ENCODE peak calls at places on chromosomes 6 and 20, in six cellular contexts. B, D, O, K, T and L are unnamed samples.

GRCh38 chr6:44192428-44193041 is 24.2 kb upstream of the MYMX start:
- DNase-seq in B (no peak), D (no peak), O (no peak), T (peak), K (no peak), L (no peak)

GRCh38 chr6:37324131-37325033 is 29.4 kb upstream of the RNF8 start:
- DNase-seq in D (peak), K (no peak), T (peak), B (no peak), O (peak), L (no peak)

GRCh38 chr6:163860194-163861081 is 445.9 kb downstream of the QKI start:
- DNase-seq in K (no peak), T (peak), D (peak), O (no peak), B (no peak), L (no peak)

GRCh38 chr6:11248974-11249761 is 16.7 kb upstream of the NEDD9 start:
- DNase-seq in K (no peak), O (no peak), T (no peak), D (no peak), B (no peak), L (no peak)

GRCh38 chr6:53611342-53611741 is 54.2 kb downstream of the KLHL31 start:
- DNase-seq in O (no peak), T (no peak), D (no peak), B (no peak), K (no peak), L (no peak)

GRCh38 chr6:35601331-35602132 is 87.2 kb downstream of the FKBP5 start:
- DNase-seq in T (peak), K (peak), B (no peak), O (peak), D (peak), L (peak)

GRCh38 chr6:105177521-105177920 is 2.3 kb downstream of the POPDC3 start:
- DNase-seq in T (no peak), K (no peak), D (no peak), O (no peak), B (no peak), L (no peak)

GRCh38 chr20:62355527-62356142 is 11.5 kb downstream of the LAMA5 start:
- DNase-seq in K (no peak), B (no peak), T (peak), D (peak), O (no peak), L (no peak)

GRCh38 chr6:40727272-40727671 is 140.1 kb upstream of the LRFN2 start:
- DNase-seq in O (no peak), K (no peak), D (no peak), B (no peak), T (no peak), L (no peak)